ENCODE peak calls at places on chromosome X, in six cellular contexts. N is CD8-positive, alpha-beta memory T cell; I is HepG2; C is psoas muscle; R is ovary; D is skeletal muscle cell. Y is an unnamed sample.

GRCh38 chrX:119101168-119101567 is 26.4 kb downstream of the KIAA1210 start:
- DNase-seq in R (no peak), I (no peak), C (no peak), N (no peak), D (no peak), Y (no peak)

GRCh38 chrX:129230850-129231512 is 292.3 kb downstream of the SMARCA1 start:
- DNase-seq in N (no peak), I (peak), R (no peak), C (no peak), D (no peak), Y (no peak)

GRCh38 chrX:130083107-130083490 is 27.2 kb downstream of the ELF4 start:
- DNase-seq in N (no peak), R (no peak), D (no peak), C (peak), I (no peak), Y (no peak)

GRCh38 chrX:10189317-10190268 is 32.8 kb downstream of the CLCN4 start:
- DNase-seq in I (peak), N (peak), R (peak), C (peak), D (no peak), Y (peak)

GRCh38 chrX:134801267-134801666 is 143.0 kb upstream of the PLAC1 start:
- DNase-seq in D (no peak), R (no peak), C (no peak), N (no peak), I (peak), Y (no peak)

GRCh38 chrX:79065696-79066095 is 78.8 kb upstream of the GPR174 start:
- DNase-seq in R (no peak), D (no peak), I (no peak), N (no peak), C (no peak), Y (no peak)

GRCh38 chrX:102651242-102651967 is at the start of gene GPRASP1:
- DNase-seq in I (no peak), N (peak), R (peak), C (peak), D (no peak), Y (no peak)

GRCh38 chrX:110746014-110746413 is 49.6 kb downstream of the CHRDL1 start:
- DNase-seq in D (no peak), I (no peak), R (no peak), C (no peak), N (no peak), Y (no peak)

GRCh38 chrX:109624022-109624421 is 950 bp downstream of the KCNE5 start:
- DNase-seq in I (no peak), C (no peak), R (no peak), N (no peak), D (no peak), Y (no peak)

GRCh38 chrX:99394450-99394849 is 1015.6 kb downstream of the PCDH19 start:
- DNase-seq in N (no peak), R (no peak), D (no peak), C (no peak), I (peak), Y (peak)

GRCh38 chrX:437636-438390 is 51.1 kb upstream of the PPP2R3B start:
- DNase-seq in D (no peak), C (peak), R (no peak), N (no peak), I (no peak), Y (no peak)

GRCh38 chrX:33211356-33212254 is at the start of gene DMD:
- DNase-seq in C (peak), I (peak), N (no peak), D (peak), R (peak), Y (peak)

GRCh38 chrX:8091526-8091925 is 79.5 kb downstream of the VCX2 start:
- DNase-seq in R (no peak), D (no peak), C (no peak), N (no peak), I (no peak), Y (no peak)

GRCh38 chrX:136115124-136115908 is 32.0 kb upstream of the FHL1 start:
- DNase-seq in C (no peak), I (no peak), N (no peak), D (no peak), R (peak), Y (no peak)

GRCh38 chrX:46649421-46650260 is 76.1 kb downstream of the CHST7 start:
- DNase-seq in N (no peak), C (peak), D (no peak), R (peak), I (no peak), Y (no peak)

GRCh38 chrX:39928704-39929439 is 168.9 kb downstream of the BCOR start:
- DNase-seq in N (no peak), I (no peak), D (no peak), R (no peak), C (no peak), Y (peak)

GRCh38 chrX:104679175-104679574 is 113.2 kb downstream of the IL1RAPL2 start:
- DNase-seq in N (no peak), C (no peak), R (no peak), I (no peak), D (no peak), Y (no peak)

GRCh38 chrX:134664202-134664601 is 5.9 kb upstream of the PLAC1 start:
- DNase-seq in C (no peak), N (no peak), D (no peak), R (no peak), I (no peak), Y (no peak)

GRCh38 chrX:113675278-113675677 is 834.6 kb upstream of the AMOT start:
- DNase-seq in N (no peak), R (no peak), C (no peak), D (peak), I (no peak), Y (no peak)

GRCh38 chrX:23286731-23287130 is 47.9 kb upstream of the PTCHD1 start:
- DNase-seq in I (no peak), C (no peak), R (no peak), N (no peak), D (no peak), Y (no peak)

GRCh38 chrX:150324919-150325318 is 38.2 kb upstream of the MAMLD1 start:
- DNase-seq in D (no peak), C (no peak), I (no peak), R (no peak), N (no peak), Y (no peak)

GRCh38 chrX:75649829-75650228 is 127.0 kb upstream of the ZDHHC15 start:
- DNase-seq in R (no peak), D (no peak), C (no peak), N (no peak), I (peak), Y (no peak)

GRCh38 chrX:21838937-21839333 is 482 bp upstream of the MBTPS2 start:
- DNase-seq in N (no peak), R (no peak), I (peak), D (no peak), C (no peak), Y (no peak)

GRCh38 chrX:66625525-66625924 is 13.4 kb downstream of the EDA2R start:
- DNase-seq in D (no peak), I (no peak), N (no peak), C (no peak), R (no peak), Y (no peak)

GRCh38 chrX:105120460-105120859 is 100.0 kb downstream of the TEX13A start:
- DNase-seq in C (no peak), R (no peak), N (no peak), D (no peak), I (no peak), Y (no peak)

GRCh38 chrX:119618439-119618838 is 12.2 kb upstream of the NKRF start:
- DNase-seq in I (no peak), C (no peak), R (no peak), N (no peak), D (no peak), Y (no peak)

GRCh38 chrX:109389917-109390316 is 92.0 kb downstream of the GUCY2F start:
- DNase-seq in D (no peak), I (no peak), N (no peak), R (no peak), C (no peak), Y (no peak)

DNA sequence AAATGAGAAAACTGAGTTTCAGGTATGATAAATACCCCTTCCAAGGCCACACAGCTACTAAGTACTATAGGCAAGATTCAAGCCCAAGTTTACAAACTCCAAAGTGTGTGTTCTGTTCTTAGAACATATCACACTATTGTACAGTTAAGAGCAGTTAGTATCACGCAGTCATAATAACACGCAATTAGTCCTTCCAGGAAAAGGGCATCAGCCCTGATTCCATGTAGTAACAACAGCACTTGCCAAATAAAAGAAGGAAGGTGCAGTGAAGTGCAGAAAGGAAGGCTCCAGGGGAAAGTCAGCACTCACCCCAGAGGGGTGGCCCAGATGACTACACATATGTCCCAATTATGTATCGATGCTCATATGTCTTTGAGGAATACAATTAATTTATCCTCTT is 4.4 kb downstream of the TASL start:
- DNase-seq in N (no peak), I (no peak), D (no peak), R (no peak), C (no peak), Y (no peak)
- H3K4me3 ChIP-seq in N (no peak), I (no peak), D (no peak), R (no peak), C (no peak), Y (no peak)

GRCh38 chrX:96311366-96311765 is 373.3 kb upstream of the DIAPH2 start:
- DNase-seq in D (no peak), N (no peak), I (no peak), C (no peak), R (no peak), Y (no peak)

DNA sequence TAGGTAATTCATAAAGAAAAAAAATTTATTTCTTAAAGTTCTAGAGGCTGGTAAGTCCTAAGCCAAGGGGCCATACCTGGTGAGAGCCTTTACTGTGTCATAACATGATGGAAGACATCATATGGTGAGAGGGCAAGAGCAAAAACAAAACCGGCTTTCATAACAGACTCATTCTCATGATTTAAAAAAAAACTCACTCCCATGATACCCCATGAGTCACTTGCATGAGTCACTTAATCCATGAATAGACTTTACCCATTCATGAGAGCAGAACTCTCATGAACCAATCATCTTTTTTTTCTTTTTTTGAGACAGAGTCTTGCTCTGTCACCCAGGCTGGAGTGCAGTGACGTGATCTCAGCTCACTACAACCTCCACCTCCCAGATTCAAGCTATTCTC is 369.7 kb upstream of the DIAPH2 start:
- DNase-seq in C (no peak), I (peak), R (no peak), D (peak), N (no peak), Y (no peak)
- H3K4me3 ChIP-seq in C (no peak), I (no peak), R (no peak), D (no peak), N (no peak), Y (no peak)

DNA sequence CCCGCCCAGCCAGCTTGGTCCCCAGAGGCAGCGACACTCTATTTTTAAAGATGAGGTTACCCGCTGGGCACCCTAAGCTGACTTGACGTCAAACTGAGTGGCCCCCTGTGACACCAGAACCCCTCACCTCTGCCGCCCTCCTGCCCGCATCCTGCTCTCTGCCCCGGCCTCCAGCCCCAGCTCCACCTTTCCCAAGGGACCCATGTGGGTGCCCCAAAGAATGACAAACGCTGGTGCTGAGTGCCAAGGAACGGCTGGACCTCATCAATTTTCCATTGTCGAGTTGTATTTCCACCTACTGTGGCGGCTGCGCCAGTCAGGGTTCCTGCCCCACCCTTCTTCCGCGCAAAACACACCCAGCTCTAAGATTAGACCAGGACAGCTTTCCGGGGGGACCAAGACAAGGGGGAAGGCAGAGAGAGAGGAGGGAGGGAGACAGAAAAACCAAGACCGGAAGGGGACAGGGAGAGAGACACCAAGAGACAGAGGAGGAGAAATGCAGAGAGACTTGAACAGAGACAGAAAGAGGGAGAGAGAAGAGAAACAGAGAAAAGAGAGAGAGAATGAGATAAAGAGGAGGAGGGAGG is 2.0 kb downstream of the PRKX start:
- DNase-seq in D (no peak), C (peak), I (no peak), N (peak), R (no peak), Y (no peak)
- H3K4me3 ChIP-seq in D (peak), C (peak), I (no peak), N (peak), R (no peak), Y (no peak)

GRCh38 chrX:153685179-153685536 is 2.6 kb upstream of the SLC6A8 start:
- DNase-seq in I (no peak), R (peak), C (no peak), N (no peak), D (no peak), Y (no peak)
- H3K4me3 ChIP-seq in I (peak), R (no peak), C (no peak), N (no peak), D (no peak), Y (no peak)

GRCh38 chrX:31374786-31375185 is 302.9 kb upstream of the FTHL17 start:
- DNase-seq in N (no peak), I (no peak), C (no peak), D (no peak), R (no peak), Y (no peak)
- H3K4me3 ChIP-seq in N (no peak), I (no peak), C (no peak), D (no peak), R (no peak), Y (no peak)